ENCODE peak calls at places on chromosomes 3 and 15, in four cellular contexts. D is ovary, F is HCT116, P is stomach. K is an unnamed sample.

GRCh38 chr3:97497138-97497537 is 267.4 kb upstream of the ARL6 start:
- DNase-seq in D (no peak), F (no peak), P (no peak), K (no peak)

GRCh38 chr3:173865900-173866498 is 468.5 kb downstream of the NLGN1 start:
- DNase-seq in D (no peak), F (no peak), P (no peak), K (no peak)

GRCh38 chr15:81106560-81106959 is 27.5 kb upstream of the CFAP161 start:
- DNase-seq in D (peak), F (peak), P (peak), K (no peak)

GRCh38 chr3:52792413-52792812 is 2.2 kb upstream of the ITIH3 start:
- DNase-seq in D (no peak), F (no peak), P (no peak), K (no peak)

GRCh38 chr15:50633653-50634052 is 52.9 kb downstream of the TRPM7 start:
- DNase-seq in D (no peak), F (no peak), P (no peak), K (no peak)

GRCh38 chr3:36677331-36678007 is 86.9 kb downstream of the DCLK3 start:
- DNase-seq in D (no peak), F (peak), P (no peak), K (no peak)

GRCh38 chr3:106877632-106878031 is 499.6 kb upstream of the CCDC54 start:
- DNase-seq in D (no peak), F (no peak), P (no peak), K (no peak)

GRCh38 chr3:184618793-184619192 is 57.2 kb downstream of the EPHB3 start:
- DNase-seq in D (no peak), F (no peak), P (no peak), K (no peak)

GRCh38 chr3:132573657-132574260 is 23.3 kb upstream of the ACKR4 start:
- DNase-seq in D (no peak), F (no peak), P (no peak), K (no peak)

GRCh38 chr3:15601399-15602145 is at the start of the genes BTD and HACL1:
- DNase-seq in D (peak), F (peak), P (peak), K (peak)

GRCh38 chr3:4812509-4812908 is 166.7 kb upstream of the BHLHE40 start:
- DNase-seq in D (no peak), F (no peak), P (no peak), K (no peak)

GRCh38 chr3:65884072-65884471 is 154.6 kb downstream of the MAGI1 start:
- DNase-seq in D (no peak), F (no peak), P (no peak), K (no peak)

GRCh38 chr3:40387001-40387894 is at the start of gene ENTPD3:
- DNase-seq in D (no peak), F (no peak), P (peak), K (peak)

GRCh38 chr3:5197470-5198312 is 10.2 kb downstream of the EDEM1 start:
- DNase-seq in D (no peak), F (no peak), P (no peak), K (no peak)

GRCh38 chr15:49990835-49991540 is 128.0 kb downstream of the ATP8B4 start:
- DNase-seq in D (no peak), F (no peak), P (no peak), K (no peak)

GRCh38 chr3:59432676-59433075 is 382.9 kb upstream of the CFAP20DC start:
- DNase-seq in D (no peak), F (no peak), P (no peak), K (no peak)

GRCh38 chr3:5651351-5651750 is 463.8 kb downstream of the EDEM1 start:
- DNase-seq in D (no peak), F (no peak), P (no peak), K (no peak)

GRCh38 chr15:80588801-80589200 is 106.3 kb upstream of the ABHD17C start:
- DNase-seq in D (no peak), F (no peak), P (peak), K (no peak)

GRCh38 chr3:114231616-114232015 is 5.8 kb downstream of the ZNF80 start:
- DNase-seq in D (no peak), F (no peak), P (no peak), K (no peak)

GRCh38 chr15:93035953-93036810 is 52.8 kb downstream of the RGMA start:
- DNase-seq in D (peak), F (peak), P (peak), K (no peak)

GRCh38 chr3:79018671-79019136 is 749.1 kb downstream of the ROBO1 start:
- DNase-seq in D (peak), F (no peak), P (peak), K (peak)

GRCh38 chr15:79167776-79168175 is 77.2 kb upstream of the RASGRF1 start:
- DNase-seq in D (no peak), F (no peak), P (no peak), K (no peak)

GRCh38 chr15:48644498-48644826 is 1.0 kb downstream of the FBN1 start:
- DNase-seq in D (peak), F (no peak), P (no peak), K (no peak)

GRCh38 chr3:4395448-4395847 is 71.6 kb downstream of the SUMF1 start:
- DNase-seq in D (no peak), F (no peak), P (no peak), K (no peak)

GRCh38 chr15:55343168-55343567 is 24.1 kb downstream of the PIGB start:
- DNase-seq in D (no peak), F (no peak), P (no peak), K (no peak)

GRCh38 chr3:34046154-34046553 is 247.7 kb downstream of the PDCD6IP start:
- DNase-seq in D (no peak), F (no peak), P (no peak), K (no peak)

GRCh38 chr15:93212578-93212977 is 123.6 kb upstream of the RGMA start:
- DNase-seq in D (no peak), F (no peak), P (no peak), K (no peak)

GRCh38 chr15:72248514-72248913 is 17.5 kb upstream of the PKM start:
- DNase-seq in D (no peak), F (no peak), P (no peak), K (no peak)

GRCh38 chr15:65416845-65417416 is 5.8 kb downstream of the IGDCC4 start:
- DNase-seq in D (peak), F (no peak), P (no peak), K (no peak)

GRCh38 chr3:24730173-24730572 is 235.5 kb upstream of the THRB start:
- DNase-seq in D (no peak), F (no peak), P (no peak), K (no peak)

GRCh38 chr3:183392166-183393034 is 36.0 kb downstream of the MCF2L2 start:
- DNase-seq in D (no peak), F (no peak), P (no peak), K (no peak)

GRCh38 chr15:95559875-95560394 is 770.6 kb upstream of the NR2F2 start:
- DNase-seq in D (no peak), F (peak), P (no peak), K (no peak)

GRCh38 chr3:44976002-44976815 is at the start of the genes EXOSC7 and ZDHHC3:
- DNase-seq in D (peak), F (peak), P (peak), K (peak)

GRCh38 chr3:39108309-39108708 is 829 bp downstream of the TTC21A start:
- DNase-seq in D (no peak), F (no peak), P (no peak), K (no peak)

GRCh38 chr3:102529452-102529851 is 94.6 kb downstream of the ZPLD1 start:
- DNase-seq in D (no peak), F (peak), P (no peak), K (no peak)

GRCh38 chr15:58087870-58088269 is 22.4 kb upstream of the ALDH1A2 start:
- DNase-seq in D (no peak), F (no peak), P (no peak), K (no peak)

GRCh38 chr3:128709506-128710210 is 16.3 kb upstream of the RAB7A start:
- DNase-seq in D (no peak), F (no peak), P (peak), K (no peak)

GRCh38 chr15:39934415-39935044 is 615 bp downstream of the EIF2AK4 start:
- DNase-seq in D (no peak), F (no peak), P (no peak), K (no peak)
- H3K27ac ChIP-seq in D (peak), F (peak), P (peak), K (peak)

DNA sequence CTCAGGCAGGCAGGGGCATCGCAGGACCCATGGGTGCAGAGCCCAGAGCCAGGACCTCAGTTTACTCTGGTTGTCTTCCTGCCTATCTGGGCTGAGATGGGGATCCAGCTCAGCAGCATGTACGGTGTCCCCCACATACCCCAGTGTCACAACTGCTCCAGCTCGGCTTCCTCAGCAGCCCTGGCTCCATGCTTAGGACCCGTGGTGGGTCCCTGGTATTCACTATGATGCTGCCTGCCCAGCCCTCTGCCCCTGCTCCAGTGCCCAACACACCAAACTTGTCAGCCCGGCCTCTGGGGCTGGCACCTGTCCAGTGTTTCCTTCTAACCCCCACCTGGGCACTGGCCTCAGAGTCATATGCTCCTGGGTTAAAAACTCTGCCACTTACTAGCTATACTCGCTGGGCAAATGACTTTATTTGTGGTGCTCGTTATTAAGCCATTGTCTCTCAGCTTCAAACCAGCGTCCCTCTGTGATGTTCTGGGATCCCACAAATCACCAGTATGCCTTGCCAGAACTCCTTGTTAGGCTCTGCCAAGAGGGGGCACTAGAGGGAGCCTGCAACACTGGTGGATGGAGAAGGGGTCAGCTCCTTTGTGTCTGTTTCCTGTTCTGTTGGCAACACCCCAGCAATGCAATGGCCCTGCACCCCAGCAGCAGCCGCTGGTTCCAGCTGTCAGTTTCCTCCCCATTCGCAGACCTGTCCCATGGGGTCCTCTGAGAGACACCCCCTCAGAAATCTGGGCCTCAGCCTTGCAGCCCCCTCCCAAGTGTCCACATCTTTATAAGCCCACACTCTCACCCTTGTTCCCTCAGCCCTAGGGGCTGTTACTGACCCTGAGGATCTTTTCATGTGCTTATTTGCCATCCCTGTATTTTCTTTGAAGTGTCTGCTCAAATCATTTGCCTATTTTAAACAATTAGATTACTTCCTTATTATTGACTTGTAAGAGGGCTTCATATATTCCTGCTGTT is 24.1 kb upstream of the MRPS22 start:
- DNase-seq in D (no peak), F (no peak), P (no peak), K (no peak)
- TF ChIP-seq CTCF in D (no peak), F (peak), P (no peak), K (no peak)

DNA sequence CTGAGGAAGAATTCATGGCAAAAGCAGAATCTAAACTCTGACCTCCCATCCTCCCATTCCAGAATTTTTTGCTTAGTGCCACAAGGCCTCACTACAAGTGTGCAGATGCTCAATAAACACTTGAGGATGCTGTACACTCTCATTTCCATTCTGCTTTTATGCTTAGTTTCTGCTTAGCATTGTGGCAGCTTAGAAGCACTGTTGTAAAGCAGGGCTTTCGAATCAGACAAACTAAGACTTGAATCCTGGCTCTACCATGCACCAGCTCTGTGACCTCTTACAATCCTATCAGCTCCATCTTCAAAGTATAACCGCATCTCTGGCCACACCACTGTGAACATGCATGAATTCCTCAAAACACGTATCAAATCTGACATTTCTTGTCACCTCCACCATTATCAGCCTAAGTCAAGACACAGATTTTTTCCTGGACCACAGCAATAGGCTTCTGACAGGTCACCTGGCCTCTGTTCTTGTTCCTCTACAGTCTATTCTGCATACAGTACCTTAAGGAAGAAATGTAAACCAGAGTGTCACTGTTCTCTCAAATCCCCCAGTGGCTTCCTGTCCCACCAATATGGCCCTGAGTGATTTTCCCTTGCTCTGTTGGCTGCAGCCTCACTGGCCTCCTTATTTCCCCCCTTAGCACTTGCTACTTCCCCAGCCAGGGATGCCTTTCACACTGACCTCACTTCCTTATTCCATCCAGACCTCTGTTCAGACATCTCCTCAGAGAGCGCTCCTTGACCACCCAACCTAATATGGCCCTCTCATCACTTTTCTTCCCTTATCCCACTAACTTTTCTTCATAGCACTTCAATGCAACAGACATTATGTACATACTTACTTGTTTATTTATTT is 8.1 kb upstream of the PHC3 start:
- DNase-seq in D (no peak), F (no peak), P (no peak), K (no peak)
- H3K4me3 ChIP-seq in D (no peak), F (peak), P (no peak), K (peak)

DNA sequence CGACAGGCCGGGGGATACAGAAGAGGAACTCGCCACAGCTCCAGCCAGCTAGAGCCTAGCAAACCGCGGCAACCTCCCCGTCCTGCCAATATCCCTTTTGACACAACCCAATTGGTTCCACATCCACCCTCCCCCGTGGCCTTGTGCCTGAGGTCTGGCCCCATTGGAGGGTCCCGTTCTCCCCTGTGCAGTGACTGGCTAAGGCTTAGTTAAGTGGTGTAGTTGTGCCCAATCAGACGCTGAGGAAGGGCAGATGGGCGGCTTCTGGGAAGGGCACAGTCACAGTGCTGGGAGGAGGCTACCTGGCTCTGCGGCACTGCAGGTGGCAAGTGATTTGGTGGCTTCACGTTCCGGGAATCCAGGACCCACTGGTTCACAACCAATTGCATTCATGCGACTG is 78.6 kb downstream of the SNRK start:
- DNase-seq in D (no peak), F (no peak), P (no peak), K (no peak)
- H3K27ac ChIP-seq in D (no peak), F (no peak), P (no peak), K (no peak)

GRCh38 chr3:168511428-168512014 is 415.8 kb upstream of the GOLIM4 start:
- DNase-seq in D (no peak), F (no peak), P (no peak), K (no peak)
- TF ChIP-seq CTCF in D (no peak), F (peak), P (peak), K (peak)

DNA sequence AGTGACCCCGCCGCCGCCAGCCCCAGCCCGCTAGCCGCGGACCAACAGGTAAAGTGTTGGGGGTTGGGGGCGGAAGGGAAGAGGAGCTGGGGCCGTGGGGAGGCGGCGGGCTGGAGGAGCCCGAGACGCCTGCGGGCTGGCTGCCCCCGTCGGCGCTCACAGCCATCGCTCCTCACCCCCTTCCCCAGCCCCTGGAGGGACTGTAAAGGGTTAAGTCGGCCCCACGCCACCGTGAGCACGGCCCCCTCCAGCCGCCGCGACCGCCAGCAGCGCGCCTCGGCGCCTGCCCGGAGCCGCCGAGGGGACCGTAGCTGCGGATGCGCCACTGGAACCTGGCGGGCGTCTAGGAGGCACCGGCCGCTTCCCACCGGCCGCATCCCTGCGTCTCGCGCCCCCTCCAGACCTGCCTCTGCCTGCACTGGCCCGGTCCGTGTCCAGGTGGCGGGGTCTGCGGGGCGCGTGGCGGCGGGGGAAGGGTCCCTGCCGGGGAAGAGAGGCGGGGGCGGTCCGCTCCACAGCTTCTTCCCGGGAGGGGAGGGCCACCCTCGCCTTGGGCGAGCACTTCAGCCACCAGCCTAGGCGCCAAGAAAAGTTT is 522 bp downstream of the MED12L start:
- DNase-seq in D (peak), F (no peak), P (no peak), K (peak)
- H3K4me3 ChIP-seq in D (peak), F (peak), P (peak), K (peak)

DNA sequence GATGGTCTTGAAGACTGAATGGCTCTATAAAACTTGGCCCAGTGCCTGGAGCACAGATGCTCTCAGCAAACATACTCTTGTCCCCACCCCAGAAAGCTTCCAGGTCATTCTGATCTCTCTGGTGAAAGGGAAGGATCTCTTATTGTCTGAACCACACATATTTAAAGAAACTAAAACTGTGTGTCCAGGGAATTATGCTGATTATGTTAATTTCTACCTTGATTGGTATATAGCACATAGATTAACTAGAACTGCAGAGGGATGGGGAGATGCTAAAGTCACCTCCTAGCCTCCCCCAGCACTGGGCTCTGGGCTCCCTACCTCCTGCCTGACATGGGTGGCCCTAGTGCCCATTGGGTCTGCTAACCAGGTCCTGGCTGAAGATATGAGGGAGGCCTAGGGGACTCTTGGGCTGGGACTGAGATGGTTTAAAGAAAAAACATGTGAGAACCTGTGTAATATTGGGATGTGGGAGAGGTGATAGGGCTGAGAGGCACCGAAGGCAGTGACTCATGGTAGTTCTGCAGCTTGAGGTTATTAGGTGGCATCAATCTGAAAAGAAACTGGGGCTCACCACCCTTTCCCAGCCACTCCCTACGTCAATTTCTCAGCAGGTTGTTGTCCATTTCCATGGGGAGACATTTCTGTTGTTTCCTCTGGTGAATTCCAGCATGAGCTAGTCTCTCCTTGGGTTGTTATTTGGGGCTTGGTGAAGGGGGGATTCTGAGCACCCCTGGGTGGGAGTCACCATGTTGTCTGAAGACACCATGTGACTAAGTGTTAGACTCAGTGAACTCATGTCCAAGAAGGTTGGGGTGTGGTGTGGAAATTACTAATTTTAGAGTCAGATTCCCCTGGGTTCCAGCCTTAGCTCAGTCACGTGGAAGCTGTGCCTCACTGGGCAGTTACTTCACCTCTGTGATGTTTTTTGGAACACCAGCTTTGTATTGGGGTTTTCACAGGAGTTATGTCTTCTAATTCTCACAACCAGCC is 171.2 kb downstream of the RPLP1 start:
- DNase-seq in D (no peak), F (no peak), P (no peak), K (no peak)
- H3K27ac ChIP-seq in D (no peak), F (no peak), P (no peak), K (no peak)

GRCh38 chr3:46122046-46122445 is 86.1 kb downstream of the CCR1 start:
- DNase-seq in D (no peak), F (no peak), P (no peak), K (no peak)
- TF ChIP-seq CTCF in D (no peak), F (no peak), P (no peak), K (no peak)

K was measured in dorsolateral prefrontal cortex.